ENCODE peak calls at places on chromosome 13, in ten cellular contexts. O is fibroblast of mammary gland; J is foreskin fibroblast; E is CD8-positive, alpha-beta T cell; M is MCF 10A; C is choroid plexus epithelial cell; I is body of pancreas; Q is BJ; V is PC-9; D is Calu3. Z is an unnamed sample.

GRCh38 chr13:101919541-101920306 is 467.2 kb downstream of the ITGBL1 start:
- DNase-seq in I (no peak), J (peak), C (peak), D (peak), Q (no peak), M (peak), V (no peak), E (no peak), O (peak), Z (no peak)

GRCh38 chr13:40243982-40244381 is 422.5 kb downstream of the FOXO1 start:
- DNase-seq in J (no peak), D (no peak), Q (no peak), M (no peak), V (no peak), E (no peak), C (no peak), O (no peak), I (no peak), Z (no peak)

GRCh38 chr13:58712191-58712590 is 1080.6 kb downstream of the PCDH17 start:
- DNase-seq in E (no peak), O (no peak), V (no peak), I (no peak), M (no peak), D (no peak), C (no peak), J (no peak), Q (no peak), Z (no peak)

GRCh38 chr13:39779337-39780270 is 124.1 kb downstream of the COG6 start:
- DNase-seq in E (peak), M (no peak), C (peak), I (no peak), V (no peak), J (peak), Q (no peak), D (no peak), O (peak), Z (no peak)

GRCh38 chr13:113729329-113730019 is 29.6 kb upstream of the TMEM255B start:
- DNase-seq in C (no peak), J (peak), O (peak), Q (no peak), E (no peak), V (no peak), I (no peak), M (no peak), D (no peak), Z (no peak)

GRCh38 chr13:91017031-91017668 is 330.3 kb upstream of the MIR17HG start:
- DNase-seq in O (peak), V (peak), M (peak), C (peak), Q (no peak), I (peak), J (peak), D (peak), E (no peak), Z (peak)

GRCh38 chr13:99656843-99657506 is 155.7 kb downstream of the TM9SF2 start:
- DNase-seq in D (no peak), Q (no peak), E (no peak), M (no peak), V (no peak), J (no peak), C (peak), I (no peak), O (no peak), Z (no peak)

GRCh38 chr13:36819811-36820140 is 754 bp downstream of the RFXAP start:
- DNase-seq in D (no peak), E (peak), Q (no peak), I (no peak), O (peak), V (peak), M (peak), J (peak), C (peak), Z (no peak)

GRCh38 chr13:51966186-51966585 is 45.1 kb downstream of the ATP7B start:
- DNase-seq in E (no peak), V (no peak), M (no peak), Q (no peak), O (no peak), J (no peak), I (no peak), C (no peak), D (no peak), Z (no peak)

GRCh38 chr13:58977085-58977484 is 1186.6 kb downstream of the DIAPH3 start:
- DNase-seq in I (no peak), D (no peak), V (no peak), M (no peak), O (no peak), C (no peak), J (no peak), E (no peak), Q (no peak), Z (no peak)

GRCh38 chr13:51005566-51005965 is 96.0 kb downstream of the RNASEH2B start:
- DNase-seq in D (no peak), E (no peak), V (no peak), J (no peak), I (no peak), C (no peak), Q (no peak), M (no peak), O (no peak), Z (no peak)

GRCh38 chr13:74132152-74132767 is 1.9 kb downstream of the KLF12 start:
- DNase-seq in C (peak), D (no peak), V (no peak), O (no peak), Q (no peak), I (no peak), M (peak), E (no peak), J (peak), Z (no peak)

GRCh38 chr13:88887045-88887662 is 1216.0 kb downstream of the SLITRK5 start:
- DNase-seq in M (no peak), E (no peak), C (no peak), I (no peak), Q (no peak), V (no peak), O (no peak), J (no peak), D (no peak), Z (no peak)

GRCh38 chr13:31209172-31209818 is 9.5 kb downstream of the B3GLCT start:
- DNase-seq in M (no peak), Q (no peak), J (peak), O (peak), C (peak), D (no peak), I (peak), E (no peak), V (no peak), Z (no peak)

GRCh38 chr13:31000889-31001288 is 68.4 kb downstream of the TEX26 start:
- DNase-seq in C (no peak), J (no peak), I (no peak), O (no peak), E (no peak), Q (no peak), M (no peak), V (no peak), D (no peak), Z (no peak)

GRCh38 chr13:23513460-23513859 is 56.8 kb upstream of the TNFRSF19 start:
- DNase-seq in D (no peak), Q (no peak), C (no peak), M (no peak), J (no peak), V (no peak), E (no peak), I (no peak), O (no peak), Z (no peak)

GRCh38 chr13:23509781-23510543 is 60.2 kb upstream of the TNFRSF19 start:
- DNase-seq in J (peak), M (peak), V (no peak), E (no peak), I (no peak), D (no peak), Q (peak), O (peak), C (peak), Z (no peak)

GRCh38 chr13:23512762-23513395 is 57.3 kb upstream of the TNFRSF19 start:
- DNase-seq in V (no peak), Q (no peak), I (no peak), O (no peak), C (no peak), J (no peak), E (no peak), D (no peak), M (no peak), Z (no peak)

GRCh38 chr13:23510544-23510916 is 59.7 kb upstream of the TNFRSF19 start:
- DNase-seq in M (peak), I (no peak), D (no peak), C (peak), E (no peak), Q (peak), V (no peak), O (peak), J (peak), Z (no peak)

DNA sequence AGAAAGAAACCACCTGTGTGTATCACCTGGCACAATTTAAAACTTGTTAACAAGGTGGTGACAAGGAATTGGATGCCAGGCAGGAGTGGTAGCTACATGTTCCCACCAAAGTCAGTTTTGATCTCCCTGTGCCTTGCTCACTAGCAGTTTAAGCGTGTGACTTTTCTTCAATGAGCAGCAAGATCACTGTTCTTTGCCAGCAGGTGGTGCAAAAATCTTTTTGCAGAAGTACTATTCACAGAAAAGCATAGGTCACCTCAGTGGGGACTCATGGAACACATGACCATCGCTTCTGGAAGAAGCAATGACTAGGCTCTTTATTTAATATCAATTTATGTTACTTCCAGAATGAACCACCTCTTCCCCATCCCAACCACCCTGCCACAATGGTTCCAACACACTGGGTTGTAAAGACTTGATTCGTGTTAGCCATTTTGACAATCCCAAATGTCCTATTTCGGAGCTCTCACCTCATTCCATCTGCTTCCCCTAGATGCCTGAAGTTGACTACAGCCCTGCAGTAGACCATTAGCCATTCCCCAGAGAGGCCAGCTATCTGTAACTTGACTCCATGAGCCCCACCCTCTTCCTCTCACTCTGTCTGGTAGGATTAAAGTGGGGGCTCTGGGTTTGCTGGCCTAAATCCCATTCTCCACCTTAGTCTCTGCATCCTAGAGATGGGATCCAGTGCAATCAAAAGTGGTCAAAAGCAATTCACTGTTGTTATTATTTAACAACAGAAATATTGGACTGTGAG is 59.1 kb upstream of the TNFRSF19 start:
- DNase-seq in O (peak), Q (no peak), E (no peak), C (peak), I (no peak), J (peak), D (no peak), M (peak), V (no peak), Z (peak)
- TF ChIP-seq CTCF in O (peak), Q (peak), E (no peak), C (peak), I (peak), J (peak), D (no peak), M (peak), V (no peak), Z (peak)

GRCh38 chr13:26656919-26657318 is 99.4 kb downstream of the WASF3 start:
- DNase-seq in D (no peak), V (no peak), J (peak), M (peak), E (no peak), I (no peak), C (peak), Q (no peak), O (peak), Z (no peak)
- TF ChIP-seq CTCF in D (no peak), V (no peak), J (peak), M (no peak), E (no peak), I (no peak), C (peak), Q (no peak), O (peak), Z (no peak)

GRCh38 chr13:67155898-67156717 is 74.0 kb downstream of the PCDH9 start:
- DNase-seq in M (no peak), E (no peak), I (no peak), Q (no peak), J (no peak), O (no peak), C (no peak), V (no peak), D (no peak), Z (no peak)
- TF ChIP-seq CTCF in M (no peak), E (no peak), I (no peak), Q (no peak), J (no peak), O (no peak), C (no peak), V (no peak), D (no peak), Z (no peak)

GRCh38 chr13:45339399-45339798 is 1.6 kb downstream of the TPT1 start:
- DNase-seq in E (no peak), Q (no peak), C (no peak), O (no peak), J (no peak), V (no peak), D (no peak), M (no peak), I (no peak), Z (no peak)

GRCh38 chr13:45339867-45340266 is 1.1 kb downstream of the TPT1 start:
- DNase-seq in M (no peak), I (no peak), E (no peak), V (no peak), C (no peak), J (no peak), O (no peak), Q (no peak), D (no peak), Z (no peak)

GRCh38 chr13:45341034-45341798 is at the start of gene TPT1:
- DNase-seq in M (peak), D (peak), J (peak), I (peak), O (peak), Q (peak), V (peak), C (peak), E (peak), Z (peak)

GRCh38 chr13:45341799-45342584 is 1.0 kb upstream of the TPT1 start:
- DNase-seq in C (peak), D (peak), I (peak), M (peak), J (peak), V (no peak), Q (no peak), O (peak), E (no peak), Z (no peak)

DNA sequence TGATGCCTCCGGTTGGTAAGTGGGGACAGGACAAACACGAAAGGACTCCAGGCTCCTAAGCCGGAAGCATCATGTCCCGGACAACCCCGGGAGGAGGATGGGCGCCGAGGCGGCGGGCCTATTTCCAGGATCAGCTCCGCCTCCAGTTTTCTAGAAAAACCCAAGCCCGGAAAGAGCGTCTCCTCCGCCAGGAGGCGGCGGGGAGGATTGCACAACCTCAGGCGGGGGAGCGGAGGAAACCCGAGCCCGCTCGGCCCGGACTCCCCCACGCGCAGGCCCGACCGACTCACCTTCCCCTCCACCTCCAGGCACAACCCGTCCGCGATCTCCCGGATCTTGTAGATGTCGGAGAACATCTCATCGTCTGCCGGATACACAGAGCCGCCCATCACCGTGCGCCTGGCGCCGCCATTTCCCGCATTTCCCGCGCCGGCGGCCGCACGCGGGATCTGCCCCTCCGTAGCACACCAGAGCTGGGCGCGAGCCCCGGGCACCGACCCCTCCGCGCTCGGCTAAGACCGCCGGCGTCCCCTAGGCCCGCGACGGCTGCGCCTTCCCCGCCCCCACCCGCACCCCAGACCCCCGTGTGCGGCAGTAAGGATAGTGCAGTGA is 455 bp downstream of the TPT1 start:
- DNase-seq in D (peak), C (peak), O (peak), E (peak), I (peak), J (peak), V (peak), Q (peak), M (peak), Z (peak)
- TF ChIP-seq CTCF in D (no peak), C (peak), O (peak), E (peak), I (peak), J (peak), V (peak), Q (peak), M (peak), Z (peak)

DNA sequence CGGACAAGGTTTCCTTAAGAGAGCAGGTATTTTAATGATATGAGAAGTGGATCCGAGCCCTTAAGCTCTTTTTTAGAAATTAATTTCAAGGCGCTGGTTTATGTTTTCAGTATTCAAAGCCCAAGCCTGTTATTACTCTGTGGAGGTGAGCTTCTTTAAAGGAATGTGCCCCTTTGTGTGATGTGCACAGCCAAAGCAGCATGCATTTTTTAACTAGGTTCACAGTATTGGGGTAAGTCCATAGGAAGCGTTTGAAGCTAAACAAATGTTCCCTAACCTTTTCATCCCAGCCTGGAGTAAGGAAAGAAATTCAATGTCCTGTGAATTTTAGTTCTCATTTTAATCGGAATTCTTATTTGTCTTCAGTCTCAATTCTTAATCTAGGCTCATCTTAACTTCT is 217.5 kb downstream of the KCTD12 start:
- DNase-seq in D (no peak), M (no peak), Q (no peak), J (no peak), I (no peak), C (no peak), V (no peak), E (no peak), O (no peak), Z (no peak)
- TF ChIP-seq CTCF in D (no peak), M (no peak), Q (no peak), J (no peak), I (no peak), C (no peak), V (no peak), E (no peak), O (no peak), Z (no peak)

DNA sequence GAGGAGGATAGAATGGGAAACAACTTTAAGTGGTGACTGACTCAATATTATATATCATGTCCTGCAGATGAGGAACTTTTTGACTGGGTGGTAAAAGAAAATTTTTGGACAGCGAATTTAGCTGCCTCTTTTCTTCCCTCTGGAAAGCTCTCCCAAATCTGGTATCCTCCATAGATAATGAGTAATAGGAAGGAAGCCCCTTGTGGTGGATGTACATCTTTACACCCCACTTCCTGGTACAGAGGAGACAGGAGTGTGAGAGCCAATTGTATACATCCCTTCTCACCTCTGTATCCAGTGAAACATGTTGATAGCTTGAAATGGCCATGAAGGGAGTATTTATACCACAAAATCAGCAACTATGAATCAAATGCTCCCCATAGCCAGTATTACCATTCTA is 17.2 kb upstream of the TDRD3 start:
- DNase-seq in J (no peak), C (no peak), E (no peak), I (no peak), V (no peak), Q (no peak), O (no peak), M (peak), D (no peak), Z (no peak)
- TF ChIP-seq CTCF in J (peak), C (no peak), E (no peak), I (no peak), V (no peak), Q (peak), O (peak), M (no peak), D (no peak), Z (no peak)

Z was measured in GM20000.